ENCODE peak calls at places on chromosomes 7 and 10, in five cellular contexts. P is NCI-H1048; F is NCI-H1092; O is hypothalamus; J is effector memory CD8-positive, alpha-beta T cell. X is an unnamed sample.

GRCh38 chr7:131149840-131150239 is 177.8 kb upstream of the MKLN1 start:
- DNase-seq in P (no peak), F (no peak), O (no peak), J (no peak), X (no peak)

GRCh38 chr10:27844223-27844622 is 98.6 kb upstream of the MKX start:
- DNase-seq in P (no peak), F (no peak), O (no peak), J (no peak), X (no peak)

GRCh38 chr7:122532406-122533269 is 166.3 kb downstream of the RNF133 start:
- DNase-seq in P (no peak), F (no peak), O (no peak), J (no peak), X (no peak)

GRCh38 chr10:68992721-68993440 is 4.3 kb downstream of the KIFBP start:
- DNase-seq in P (no peak), F (no peak), O (no peak), J (no peak), X (no peak)

GRCh38 chr10:119724630-119725549 is 960 bp upstream of the INPP5F start:
- DNase-seq in P (no peak), F (no peak), O (no peak), J (no peak), X (no peak)

GRCh38 chr10:76080406-76080805 is 649.0 kb downstream of the LRMDA start:
- DNase-seq in P (no peak), F (no peak), O (no peak), J (no peak), X (no peak)

GRCh38 chr10:6558759-6559429 is 21.2 kb downstream of the PRKCQ start:
- DNase-seq in P (no peak), F (no peak), O (no peak), J (peak; percentile 40), X (no peak)

GRCh38 chr7:29255839-29256782 is 61.5 kb downstream of the CHN2 start:
- DNase-seq in P (no peak), F (no peak), O (no peak), J (no peak), X (no peak)

GRCh38 chr10:63614371-63614891 is 93.2 kb downstream of the REEP3 start:
- DNase-seq in P (no peak), F (peak; percentile 5), O (no peak), J (no peak), X (no peak)

GRCh38 chr10:91694170-91694794 is 61.4 kb upstream of the PPP1R3C start:
- DNase-seq in P (no peak), F (no peak), O (no peak), J (peak; percentile 4), X (peak; percentile 14)

GRCh38 chr10:101493782-101494281 is 94.2 kb downstream of the POLL start:
- DNase-seq in P (no peak), F (no peak), O (no peak), J (no peak), X (no peak)

GRCh38 chr7:79833616-79834015 is 301.0 kb upstream of the GNAI1 start:
- DNase-seq in P (no peak), F (no peak), O (no peak), J (no peak), X (no peak)